ENCODE peak calls at places on chromosome 19, in ten cellular contexts. A is non-pigmented ciliary epithelial cell; N is mucosa of descending colon; K is stimulated activated CD8-positive, alpha-beta memory T cell treated with anti-CD3 and anti-CD28 coated beads, Interleukin-7, amount 100 ng/mL, for 4 hours; B is NAMALWA; P is progenitor cell of endocrine pancreas; I is transverse colon; G is stimulated activated CD4-positive, alpha-beta T cell treated with anti-CD3 and anti-CD28 coated beads, Interleukin-4, amount 100 ng/mL, for 4 hours; C is CD4-positive, alpha-beta T cell; Y is substantia nigra. D is an unnamed sample.
A peak's percentile ranks its signal among the peaks of the same experiment; 100 is the strongest.

GRCh38 chr19:4352701-4353121 is 9.3 kb downstream of the MPND start:
- DNase-seq in A (no peak), N (no peak), K (peak; percentile 46), B (peak; percentile 82), P (peak; percentile 65), I (no peak), G (peak; percentile 47), C (peak; percentile 57), Y (no peak), D (peak; percentile 76)

GRCh38 chr19:47112166-47112663 is 1.4 kb downstream of the ZC3H4 start:
- DNase-seq in A (no peak), N (peak; percentile 90), K (peak; percentile 83), B (peak; percentile 86), P (peak; percentile 62), I (peak; percentile 90), G (peak; percentile 93), C (peak; percentile 87), Y (peak; percentile 60), D (peak; percentile 81)

GRCh38 chr19:8050274-8051096 is 2.1 kb upstream of the CCL25 start:
- DNase-seq in A (peak; percentile 18), N (peak; percentile 88), K (peak; percentile 82), B (peak; percentile 99), P (peak; percentile 73), I (peak; percentile 82), G (peak; percentile 89), C (peak; percentile 89), Y (peak; percentile 32), D (peak; percentile 69)

GRCh38 chr19:12946092-12946845 is 607 bp downstream of the RAD23A start:
- DNase-seq in A (peak; percentile 43), N (peak; percentile 84), K (no peak), B (peak; percentile 81), P (peak; percentile 58), I (peak; percentile 74), G (peak; percentile 40), C (peak; percentile 28), Y (no peak), D (peak; percentile 58)

GRCh38 chr19:16325161-16325527 is 518 bp downstream of the KLF2 start:
- DNase-seq in A (no peak), N (peak; percentile 67), K (no peak), B (no peak), P (peak; percentile 33), I (peak; percentile 39), G (peak; percentile 40), C (no peak), Y (no peak), D (no peak)

GRCh38 chr19:44653977-44654784 is 10.5 kb downstream of the PVR start:
- DNase-seq in A (no peak), N (peak; percentile 86), K (peak; percentile 34), B (peak; percentile 93), P (peak; percentile 33), I (peak; percentile 81), G (peak; percentile 65), C (peak; percentile 58), Y (no peak), D (no peak)

GRCh38 chr19:39297931-39298634 is 1.9 kb downstream of the IFNL1 start:
- DNase-seq in A (no peak), N (peak; percentile 61), K (peak; percentile 35), B (no peak), P (no peak), I (peak; percentile 46), G (no peak), C (peak; percentile 37), Y (no peak), D (no peak)

GRCh38 chr19:55406091-55406868 is 1.3 kb downstream of the UBE2S start:
- DNase-seq in A (no peak), N (no peak), K (no peak), B (no peak), P (no peak), I (no peak), G (no peak), C (no peak), Y (no peak), D (no peak)

GRCh38 chr19:10404888-10405808 is 1.8 kb upstream of the CDC37 start:
- DNase-seq in A (no peak), N (peak; percentile 49), K (peak; percentile 52), B (no peak), P (no peak), I (no peak), G (peak; percentile 64), C (no peak), Y (no peak), D (no peak)

GRCh38 chr19:799076-799881 is 2.0 kb downstream of the PTBP1 start:
- DNase-seq in A (no peak), N (peak; percentile 39), K (no peak), B (no peak), P (no peak), I (peak; percentile 37), G (no peak), C (no peak), Y (no peak), D (no peak)

D was measured in mesothelial cell of epicardium.